ENCODE peak calls at places on chromosomes 7 and 10, in six cellular contexts. U is brain microvascular endothelial cell, G is Peyer's patch, R is fibroblast of pulmonary artery, Y is progenitor cell of endocrine pancreas, H is mucosa of descending colon. E is an unnamed sample.

GRCh38 chr7:3267928-3268690 is 32.9 kb upstream of the SDK1 start:
- DNase-seq in U (peak; percentile 98), G (no peak), R (peak; percentile 95), Y (no peak), H (no peak), E (peak; percentile 17)

GRCh38 chr7:94041529-94041928 is 37.4 kb upstream of the BET1 start:
- DNase-seq in U (peak; percentile 82), G (no peak), R (peak; percentile 68), Y (no peak), H (no peak), E (peak; percentile 17)

GRCh38 chr7:27046854-27047549 is 48.8 kb downstream of the HOXA1 start:
- DNase-seq in U (peak; percentile 78), G (no peak), R (peak; percentile 46), Y (no peak), H (no peak), E (no peak)

GRCh38 chr10:6202098-6202683 is 541 bp upstream of the PFKFB3 start:
- DNase-seq in U (no peak), G (peak; percentile 60), R (no peak), Y (no peak), H (no peak), E (no peak)

GRCh38 chr7:80298201-80298600 is 163.6 kb downstream of the GNAI1 start:
- DNase-seq in U (no peak), G (no peak), R (peak; percentile 18), Y (no peak), H (no peak), E (no peak)

GRCh38 chr10:70358446-70358845 is 24.0 kb downstream of the LRRC20 start:
- DNase-seq in U (no peak), G (no peak), R (no peak), Y (no peak), H (no peak), E (no peak)

GRCh38 chr10:68861253-68861652 is 33.9 kb downstream of the STOX1 start:
- DNase-seq in U (peak; percentile 3), G (no peak), R (peak; percentile 4), Y (no peak), H (no peak), E (no peak)

GRCh38 chr10:132974249-132974796 is 32.0 kb upstream of the CFAP46 start:
- DNase-seq in U (no peak), G (peak; percentile 31), R (no peak), Y (no peak), H (no peak), E (no peak)

GRCh38 chr10:89887830-89888229 is 186.4 kb downstream of the KIF20B start:
- DNase-seq in U (no peak), G (no peak), R (no peak), Y (no peak), H (no peak), E (no peak)

GRCh38 chr7:127755529-127755928 is 103.5 kb downstream of the SND1 start:
- DNase-seq in U (no peak), G (no peak), R (no peak), Y (no peak), H (no peak), E (no peak)

GRCh38 chr7:41979834-41980307 is 257.1 kb downstream of the GLI3 start:
- DNase-seq in U (peak; percentile 33), G (no peak), R (peak; percentile 79), Y (no peak), H (peak; percentile 37), E (no peak)

GRCh38 chr10:102775973-102776669 is 32.4 kb downstream of the WBP1L start:
- DNase-seq in U (peak; percentile 96), G (no peak), R (peak; percentile 96), Y (no peak), H (peak; percentile 65), E (peak; percentile 69)

GRCh38 chr10:47244560-47245500 is 55.2 kb upstream of the GDF10 start:
- DNase-seq in U (no peak), G (no peak), R (no peak), Y (no peak), H (no peak), E (no peak)

GRCh38 chr7:128093606-128094005 is 62.4 kb upstream of the LRRC4 start:
- DNase-seq in U (no peak), G (no peak), R (no peak), Y (no peak), H (no peak), E (no peak)

GRCh38 chr10:11016959-11017574 is 605 bp upstream of the CELF2 start:
- DNase-seq in U (no peak), G (no peak), R (no peak), Y (no peak), H (peak; percentile 52), E (no peak)

GRCh38 chr7:158996214-158997109 is 140.1 kb downstream of the DYNC2I1 start:
- DNase-seq in U (no peak), G (peak; percentile 36), R (no peak), Y (no peak), H (no peak), E (no peak)

GRCh38 chr7:76220185-76221057 is 18.7 kb downstream of the SRRM3 start:
- DNase-seq in U (peak; percentile 18), G (no peak), R (peak; percentile 69), Y (no peak), H (no peak), E (no peak)

GRCh38 chr7:83936056-83936703 is 258.4 kb downstream of the SEMA3A start:
- DNase-seq in U (peak; percentile 62), G (peak; percentile 34), R (peak; percentile 85), Y (peak; percentile 44), H (peak; percentile 71), E (peak; percentile 21)

GRCh38 chr7:157689269-157690057 is 352.7 kb downstream of the DNAJB6 start:
- DNase-seq in U (no peak), G (peak; percentile 34), R (no peak), Y (no peak), H (no peak), E (no peak)

GRCh38 chr10:105714728-105715127 is 1073.6 kb downstream of the SORCS3 start:
- DNase-seq in U (no peak), G (no peak), R (no peak), Y (no peak), H (no peak), E (no peak)

GRCh38 chr7:154372106-154372505 is 319.9 kb downstream of the DPP6 start:
- DNase-seq in U (no peak), G (no peak), R (no peak), Y (no peak), H (no peak), E (no peak)

GRCh38 chr7:16564909-16565426 is 38.3 kb downstream of the LRRC72 start:
- DNase-seq in U (peak; percentile 18), G (no peak), R (peak; percentile 73), Y (no peak), H (peak; percentile 9), E (peak; percentile 9)

GRCh38 chr7:131249003-131249402 is 78.7 kb upstream of the MKLN1 start:
- DNase-seq in U (peak; percentile 97), G (no peak), R (peak; percentile 98), Y (no peak), H (peak; percentile 41), E (peak; percentile 90)

GRCh38 chr10:88810196-88810961 is 7.8 kb downstream of the LIPM start:
- DNase-seq in U (peak; percentile 43), G (no peak), R (peak; percentile 83), Y (no peak), H (peak; percentile 63), E (no peak)

GRCh38 chr7:26574476-26574875 is 282.8 kb downstream of the SNX10 start:
- DNase-seq in U (no peak), G (no peak), R (no peak), Y (no peak), H (no peak), E (no peak)

GRCh38 chr10:130757821-130758489 is 553.6 kb downstream of the TCERG1L start:
- DNase-seq in U (no peak), G (peak; percentile 7), R (no peak), Y (no peak), H (no peak), E (no peak)

GRCh38 chr10:125451319-125451718 is 231.6 kb downstream of the TEX36 start:
- DNase-seq in U (no peak), G (no peak), R (no peak), Y (no peak), H (no peak), E (no peak)

DNA sequence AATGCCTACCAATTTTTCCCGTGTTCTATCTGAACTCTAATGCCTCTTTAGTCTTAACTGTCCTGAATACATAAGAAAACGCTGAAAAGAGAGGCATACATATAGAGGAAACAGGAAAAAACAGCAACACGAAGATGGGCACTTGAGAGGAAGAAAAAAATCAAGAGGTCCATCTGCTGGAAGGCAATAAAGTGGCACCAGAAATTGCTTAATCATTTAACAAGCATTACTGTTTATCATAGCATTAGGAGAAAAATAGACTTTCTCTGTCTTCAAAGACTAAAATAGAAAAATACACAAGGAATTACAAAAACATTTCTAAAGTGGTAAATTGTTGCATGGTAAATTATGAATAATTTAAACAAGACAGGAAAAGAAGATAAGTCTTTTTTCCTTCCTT is 35.0 kb downstream of the NSUN6 start:
- DNase-seq in U (no peak), G (no peak), R (no peak), Y (no peak), H (no peak), E (no peak)
- TF ChIP-seq CTCF in U (no peak), G (no peak), R (peak; percentile 2), Y (no peak), H (no peak), E (no peak)

DNA sequence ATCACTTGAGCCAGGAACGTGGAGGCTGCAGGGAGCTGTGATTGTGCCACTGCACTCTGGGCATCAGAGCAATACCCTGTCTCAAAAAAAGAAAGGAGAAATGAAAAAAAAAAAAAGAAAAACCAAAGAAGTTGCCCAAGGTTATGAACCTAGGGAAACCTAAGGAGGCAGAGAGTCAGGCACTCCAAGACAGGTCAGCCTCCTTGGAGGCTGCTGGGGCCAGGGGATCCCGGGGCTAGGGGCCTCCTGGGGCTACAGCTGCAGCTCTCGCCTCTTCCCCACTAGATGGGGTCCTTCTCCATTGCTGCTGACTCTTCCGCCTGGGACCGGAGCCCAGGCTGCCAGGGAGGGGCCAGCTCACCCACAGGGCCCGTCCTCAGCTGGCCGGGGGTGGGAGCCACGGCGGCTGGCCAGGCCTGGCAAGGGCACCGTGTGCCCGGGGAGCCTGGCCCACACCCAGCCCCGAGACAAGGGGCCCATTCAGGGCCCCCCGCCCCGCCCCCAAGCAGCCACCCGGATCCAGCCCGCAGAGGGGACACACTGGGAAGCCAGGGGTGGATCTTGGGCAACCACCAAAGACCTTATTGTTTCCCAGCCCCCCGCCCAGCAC is 1.7 kb upstream of the SPACDR start:
- DNase-seq in U (peak; percentile 45), G (no peak), R (peak; percentile 79), Y (no peak), H (peak; percentile 66), E (no peak)
- TF ChIP-seq CTCF in U (peak; percentile 85), G (no peak), R (peak; percentile 71), Y (peak; percentile 58), H (no peak), E (peak; percentile 85)

GRCh38 chr7:21981524-21981923 is 35.8 kb upstream of the CDCA7L start:
- DNase-seq in U (no peak), G (no peak), R (no peak), Y (no peak), H (no peak), E (no peak)
- TF ChIP-seq CTCF in U (no peak), G (no peak), R (no peak), Y (no peak), H (no peak), E (no peak)

DNA sequence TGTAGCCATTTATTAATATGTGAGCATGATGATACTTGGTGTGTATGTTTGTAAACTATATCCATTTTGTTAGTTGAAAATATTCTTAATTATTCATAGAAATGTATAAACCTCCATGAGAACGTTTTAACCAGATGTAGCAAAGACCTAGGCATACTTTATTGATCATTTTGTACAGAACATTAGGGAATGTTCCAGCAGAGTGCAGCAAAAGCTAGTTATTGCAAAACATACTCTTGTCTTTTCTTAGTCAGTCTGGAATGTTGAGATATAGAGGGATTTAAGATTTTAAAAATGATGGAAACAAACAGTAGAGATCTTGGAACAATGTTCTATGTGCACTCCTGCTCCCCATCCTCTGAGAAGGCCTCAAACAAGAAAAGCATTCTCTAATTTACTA is 292.0 kb downstream of the BBS9 start:
- DNase-seq in U (no peak), G (no peak), R (peak; percentile 41), Y (no peak), H (no peak), E (peak; percentile 16)
- TF ChIP-seq CTCF in U (no peak), G (no peak), R (peak; percentile 26), Y (peak; percentile 7), H (no peak), E (no peak)